ENCODE peak calls at places on chromosomes 7 and 10, in seven cellular contexts. One of them, this sample, is unnamed.

GRCh38 chr7:123748171-123748733 is 551 bp downstream of the WASL start:
- DNase-seq in lower lobe of right lung: peak; percentile 69
- DNase-seq in esophagus squamous epithelium: no peak
- DNase-seq in A549: peak; percentile 50
- DNase-seq in pancreas: peak; percentile 78
- DNase-seq in colonic mucosa: peak; percentile 53
- DNase-seq in left lung: peak; percentile 89
- DNase-seq in this sample: no peak

GRCh38 chr7:98569606-98570337 is 47.3 kb upstream of the NPTX2 start:
- DNase-seq in colonic mucosa: no peak
- DNase-seq in A549: no peak
- DNase-seq in left lung: no peak
- DNase-seq in esophagus squamous epithelium: no peak
- DNase-seq in lower lobe of right lung: no peak
- DNase-seq in pancreas: no peak
- DNase-seq in this sample: no peak

GRCh38 chr7:5678295-5679046 is 103.0 kb downstream of the RNF216 start:
- DNase-seq in lower lobe of right lung: no peak
- DNase-seq in esophagus squamous epithelium: no peak
- DNase-seq in left lung: no peak
- DNase-seq in colonic mucosa: no peak
- DNase-seq in A549: no peak
- DNase-seq in pancreas: no peak
- DNase-seq in this sample: no peak

GRCh38 chr10:121442086-121442485 is 156.2 kb downstream of the FGFR2 start:
- DNase-seq in pancreas: no peak
- DNase-seq in colonic mucosa: no peak
- DNase-seq in esophagus squamous epithelium: no peak
- DNase-seq in left lung: no peak
- DNase-seq in A549: no peak
- DNase-seq in lower lobe of right lung: no peak
- DNase-seq in this sample: no peak

GRCh38 chr7:152543801-152544200 is 108.0 kb upstream of the KMT2C start:
- DNase-seq in pancreas: no peak
- DNase-seq in A549: no peak
- DNase-seq in esophagus squamous epithelium: no peak
- DNase-seq in left lung: no peak
- DNase-seq in colonic mucosa: no peak
- DNase-seq in lower lobe of right lung: no peak
- DNase-seq in this sample: no peak

GRCh38 chr10:9052767-9053166 is 998.3 kb downstream of the GATA3 start:
- DNase-seq in lower lobe of right lung: no peak
- DNase-seq in pancreas: no peak
- DNase-seq in A549: no peak
- DNase-seq in esophagus squamous epithelium: no peak
- DNase-seq in colonic mucosa: no peak
- DNase-seq in left lung: no peak
- DNase-seq in this sample: no peak

GRCh38 chr10:104403625-104404024 is 50.0 kb downstream of the CFAP58 start:
- DNase-seq in left lung: no peak
- DNase-seq in esophagus squamous epithelium: no peak
- DNase-seq in A549: no peak
- DNase-seq in pancreas: no peak
- DNase-seq in colonic mucosa: no peak
- DNase-seq in lower lobe of right lung: no peak
- DNase-seq in this sample: no peak

GRCh38 chr10:34001087-34001580 is 666.7 kb upstream of the NRP1 start:
- DNase-seq in left lung: no peak
- DNase-seq in colonic mucosa: no peak
- DNase-seq in esophagus squamous epithelium: no peak
- DNase-seq in lower lobe of right lung: no peak
- DNase-seq in A549: no peak
- DNase-seq in pancreas: no peak
- DNase-seq in this sample: no peak

GRCh38 chr10:583433-583832 is 106.0 kb downstream of the DIP2C start:
- DNase-seq in left lung: no peak
- DNase-seq in esophagus squamous epithelium: no peak
- DNase-seq in lower lobe of right lung: no peak
- DNase-seq in pancreas: no peak
- DNase-seq in A549: no peak
- DNase-seq in colonic mucosa: no peak
- DNase-seq in this sample: no peak

GRCh38 chr10:6953131-6953834 is 373.2 kb upstream of the PRKCQ start:
- DNase-seq in pancreas: no peak
- DNase-seq in colonic mucosa: no peak
- DNase-seq in left lung: no peak
- DNase-seq in esophagus squamous epithelium: no peak
- DNase-seq in A549: no peak
- DNase-seq in lower lobe of right lung: no peak
- DNase-seq in this sample: no peak

GRCh38 chr7:2873686-2874551 is 29.8 kb upstream of the GNA12 start:
- DNase-seq in pancreas: no peak
- DNase-seq in A549: peak; percentile 73
- DNase-seq in lower lobe of right lung: no peak
- DNase-seq in left lung: no peak
- DNase-seq in colonic mucosa: no peak
- DNase-seq in esophagus squamous epithelium: no peak
- DNase-seq in this sample: peak; percentile 84

GRCh38 chr10:71773221-71773971 is at the start of gene VSIR:
- DNase-seq in pancreas: peak; percentile 90
- DNase-seq in esophagus squamous epithelium: peak; percentile 43
- DNase-seq in left lung: peak; percentile 99
- DNase-seq in lower lobe of right lung: peak; percentile 94
- DNase-seq in A549: peak; percentile 82
- DNase-seq in colonic mucosa: peak; percentile 94
- DNase-seq in this sample: no peak

GRCh38 chr10:62380002-62380401 is 5.8 kb downstream of the ZNF365 start:
- DNase-seq in lower lobe of right lung: no peak
- DNase-seq in left lung: no peak
- DNase-seq in esophagus squamous epithelium: no peak
- DNase-seq in colonic mucosa: no peak
- DNase-seq in pancreas: no peak
- DNase-seq in A549: peak; percentile 76
- DNase-seq in this sample: no peak

GRCh38 chr10:122532601-122533266 is 27.8 kb upstream of the DMBT1 start:
- DNase-seq in A549: no peak
- DNase-seq in colonic mucosa: no peak
- DNase-seq in lower lobe of right lung: no peak
- DNase-seq in pancreas: no peak
- DNase-seq in esophagus squamous epithelium: no peak
- DNase-seq in left lung: no peak
- DNase-seq in this sample: no peak

GRCh38 chr7:43119371-43120069 is 7.1 kb downstream of the HECW1 start:
- DNase-seq in A549: no peak
- DNase-seq in left lung: no peak
- DNase-seq in pancreas: no peak
- DNase-seq in colonic mucosa: no peak
- DNase-seq in lower lobe of right lung: no peak
- DNase-seq in esophagus squamous epithelium: no peak
- DNase-seq in this sample: no peak

GRCh38 chr10:96765406-96766240 is 45.3 kb upstream of the PIK3AP1 start:
- DNase-seq in lower lobe of right lung: peak; percentile 82
- DNase-seq in esophagus squamous epithelium: no peak
- DNase-seq in colonic mucosa: peak; percentile 89
- DNase-seq in pancreas: peak; percentile 69
- DNase-seq in left lung: peak; percentile 92
- DNase-seq in A549: peak; percentile 56
- DNase-seq in this sample: no peak

GRCh38 chr7:99229234-99229633 is 21.3 kb upstream of the KPNA7 start:
- DNase-seq in colonic mucosa: no peak
- DNase-seq in esophagus squamous epithelium: no peak
- DNase-seq in A549: no peak
- DNase-seq in left lung: no peak
- DNase-seq in pancreas: no peak
- DNase-seq in lower lobe of right lung: no peak
- DNase-seq in this sample: no peak

GRCh38 chr10:12710157-12710556 is 291.4 kb downstream of the CCDC3 start:
- DNase-seq in pancreas: no peak
- DNase-seq in A549: no peak
- DNase-seq in left lung: no peak
- DNase-seq in esophagus squamous epithelium: no peak
- DNase-seq in lower lobe of right lung: no peak
- DNase-seq in colonic mucosa: no peak
- DNase-seq in this sample: no peak
- H3K27ac ChIP-seq in pancreas: no peak overlapping the region
- H3K27ac ChIP-seq in A549: peak overlapping the region; percentile 94
- H3K27ac ChIP-seq in left lung: no peak overlapping the region
- H3K27ac ChIP-seq in esophagus squamous epithelium: peak overlapping the region; percentile 66
- H3K27ac ChIP-seq in lower lobe of right lung: no peak overlapping the region
- H3K27ac ChIP-seq in colonic mucosa: no peak overlapping the region
- H3K27ac ChIP-seq in this sample: peak overlapping the region; percentile 85

DNA sequence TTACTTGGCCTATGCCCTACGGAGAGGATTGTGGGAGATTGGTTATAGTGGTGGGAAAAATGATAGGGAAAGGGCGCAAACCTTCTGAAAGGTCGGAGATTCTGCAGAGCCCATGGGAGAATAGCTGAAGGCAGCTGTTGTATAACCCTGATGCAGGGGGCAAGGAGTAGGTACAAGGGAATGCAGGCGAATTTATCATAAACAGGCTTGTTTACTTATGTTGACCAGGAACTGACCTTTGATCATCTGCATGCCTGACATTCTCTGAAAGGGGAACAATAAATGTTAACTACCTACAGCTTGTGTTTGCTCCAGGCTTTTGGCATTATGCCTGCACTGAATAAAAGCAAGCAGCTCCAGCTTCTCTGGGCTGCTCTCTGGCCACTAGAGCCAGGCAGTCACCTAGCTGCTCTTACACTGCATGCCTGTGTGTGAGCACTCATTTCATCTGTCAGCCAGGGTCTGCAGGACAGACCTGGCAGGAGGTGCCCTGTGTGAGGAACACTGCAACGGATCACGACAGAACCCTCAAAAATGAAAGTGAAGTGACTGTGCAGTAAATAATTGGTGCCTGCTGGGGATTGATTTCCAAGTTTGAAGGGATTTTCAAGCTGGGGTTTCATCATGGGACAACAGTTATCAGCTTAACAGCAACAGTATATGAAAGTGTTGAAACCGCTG is 31.1 kb upstream of the ABCA13 start:
- DNase-seq in lower lobe of right lung: no peak
- DNase-seq in esophagus squamous epithelium: no peak
- DNase-seq in colonic mucosa: peak; percentile 81
- DNase-seq in A549: peak; percentile 82
- DNase-seq in left lung: no peak
- DNase-seq in pancreas: no peak
- DNase-seq in this sample: no peak
- TF ChIP-seq CTCF in lower lobe of right lung: no peak
- TF ChIP-seq CTCF in esophagus squamous epithelium: no peak
- TF ChIP-seq CTCF in colonic mucosa: no peak
- TF ChIP-seq CTCF in A549: no peak
- TF ChIP-seq CTCF in left lung: no peak
- TF ChIP-seq CTCF in pancreas: no peak
- TF ChIP-seq CTCF in this sample: no peak

GRCh38 chr10:69335063-69335587 is 56.8 kb downstream of the HK1 start:
- DNase-seq in left lung: peak; percentile 92
- DNase-seq in esophagus squamous epithelium: no peak
- DNase-seq in colonic mucosa: no peak
- DNase-seq in A549: no peak
- DNase-seq in lower lobe of right lung: peak; percentile 84
- DNase-seq in pancreas: no peak
- DNase-seq in this sample: no peak

GRCh38 chr10:69331161-69331560 is 52.9 kb downstream of the HK1 start:
- DNase-seq in esophagus squamous epithelium: no peak
- DNase-seq in lower lobe of right lung: no peak
- DNase-seq in left lung: no peak
- DNase-seq in pancreas: no peak
- DNase-seq in colonic mucosa: no peak
- DNase-seq in A549: no peak
- DNase-seq in this sample: no peak

GRCh38 chr10:69333205-69333604 is 54.9 kb downstream of the HK1 start:
- DNase-seq in pancreas: no peak
- DNase-seq in left lung: no peak
- DNase-seq in colonic mucosa: no peak
- DNase-seq in esophagus squamous epithelium: no peak
- DNase-seq in lower lobe of right lung: peak; percentile 72
- DNase-seq in A549: no peak
- DNase-seq in this sample: no peak

GRCh38 chr10:69334258-69335062 is 56.2 kb downstream of the HK1 start:
- DNase-seq in colonic mucosa: no peak
- DNase-seq in esophagus squamous epithelium: no peak
- DNase-seq in left lung: no peak
- DNase-seq in lower lobe of right lung: no peak
- DNase-seq in A549: no peak
- DNase-seq in pancreas: no peak
- DNase-seq in this sample: no peak

GRCh38 chr10:69332278-69333010 is 54.1 kb downstream of the HK1 start:
- DNase-seq in lower lobe of right lung: no peak
- DNase-seq in esophagus squamous epithelium: no peak
- DNase-seq in colonic mucosa: peak; percentile 54
- DNase-seq in left lung: no peak
- DNase-seq in pancreas: no peak
- DNase-seq in A549: no peak
- DNase-seq in this sample: no peak
- H3K4me1 ChIP-seq in lower lobe of right lung: peaks cover 87% of the 10 kb centered on the region
- H3K4me1 ChIP-seq in esophagus squamous epithelium: peaks cover 84% of the 10 kb centered on the region
- H3K4me1 ChIP-seq in colonic mucosa: peaks cover 27% of the 10 kb centered on the region
- H3K4me1 ChIP-seq in left lung: peaks cover 97% of the 10 kb centered on the region
- H3K4me1 ChIP-seq in pancreas: peaks cover 18% of the 10 kb centered on the region
- H3K4me1 ChIP-seq in A549: peaks cover 6% of the 10 kb centered on the region
- H3K4me1 ChIP-seq in this sample: peaks cover 61% of the 10 kb centered on the region

GRCh38 chr10:86969421-86970041 is 1.2 kb downstream of the ADIRF start:
- DNase-seq in esophagus squamous epithelium: no peak
- DNase-seq in lower lobe of right lung: no peak
- DNase-seq in pancreas: no peak
- DNase-seq in A549: no peak
- DNase-seq in colonic mucosa: no peak
- DNase-seq in left lung: peak; percentile 24
- DNase-seq in this sample: no peak

GRCh38 chr10:86967481-86967941 is 771 bp upstream of the ADIRF start:
- DNase-seq in left lung: peak; percentile 44
- DNase-seq in esophagus squamous epithelium: no peak
- DNase-seq in A549: no peak
- DNase-seq in lower lobe of right lung: no peak
- DNase-seq in pancreas: peak; percentile 60
- DNase-seq in colonic mucosa: peak; percentile 26
- DNase-seq in this sample: no peak

GRCh38 chr10:86968271-86968993 is at the start of gene ADIRF:
- DNase-seq in colonic mucosa: peak; percentile 82
- DNase-seq in A549: no peak
- DNase-seq in lower lobe of right lung: peak; percentile 81
- DNase-seq in left lung: peak; percentile 88
- DNase-seq in esophagus squamous epithelium: no peak
- DNase-seq in pancreas: peak; percentile 87
- DNase-seq in this sample: no peak

GRCh38 chr10:86970152-86970886 is 2.0 kb downstream of the ADIRF start:
- DNase-seq in left lung: peak; percentile 89
- DNase-seq in lower lobe of right lung: peak; percentile 85
- DNase-seq in esophagus squamous epithelium: no peak
- DNase-seq in A549: no peak
- DNase-seq in pancreas: peak; percentile 87
- DNase-seq in colonic mucosa: peak; percentile 66
- DNase-seq in this sample: peak; percentile 75

DNA sequence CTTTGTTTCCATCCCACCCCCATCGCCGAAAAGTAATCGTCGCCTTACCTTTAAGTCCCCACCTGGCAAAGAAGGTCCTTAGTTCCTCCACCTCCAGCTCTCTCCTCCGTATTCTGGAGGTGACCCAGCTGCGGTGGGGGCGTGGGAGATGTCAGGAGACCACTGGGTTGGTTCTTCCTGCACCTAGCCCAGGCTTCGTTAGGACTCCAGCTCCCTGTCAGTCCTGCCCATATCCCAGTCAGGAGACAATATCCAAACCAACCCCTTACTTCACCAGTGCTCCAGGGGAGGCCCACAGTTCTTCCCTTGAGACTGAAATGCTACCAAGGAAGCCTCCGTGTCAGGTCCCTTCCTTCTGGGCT is 693 bp downstream of the ADIRF start:
- DNase-seq in left lung: no peak
- DNase-seq in esophagus squamous epithelium: no peak
- DNase-seq in lower lobe of right lung: no peak
- DNase-seq in colonic mucosa: no peak
- DNase-seq in pancreas: no peak
- DNase-seq in A549: no peak
- DNase-seq in this sample: no peak
- H3K27ac ChIP-seq in left lung: peak overlapping the region; percentile 89
- H3K27ac ChIP-seq in esophagus squamous epithelium: peak overlapping the region; percentile 97
- H3K27ac ChIP-seq in lower lobe of right lung: peak overlapping the region; percentile 99
- H3K27ac ChIP-seq in colonic mucosa: peak overlapping the region; percentile 69
- H3K27ac ChIP-seq in pancreas: no peak overlapping the region
- H3K27ac ChIP-seq in A549: no peak overlapping the region
- H3K27ac ChIP-seq in this sample: peak overlapping the region; percentile 92